ENCODE peak calls at places on chromosomes 1 and 21, in five cellular contexts. L is cardiac muscle cell, Q is fibroblast of mammary gland, Y is AG09309, U is GM13976. H is an unnamed sample.

GRCh38 chr1:182368903-182369302 is 22.7 kb downstream of the GLUL start:
- DNase-seq in L (no peak), Q (no peak), Y (no peak), U (no peak), H (no peak)

GRCh38 chr1:68795956-68796355 is 299.1 kb upstream of the DEPDC1 start:
- DNase-seq in L (no peak), Q (no peak), Y (no peak), U (no peak), H (no peak)

GRCh38 chr1:79614762-79615161 is 608.2 kb upstream of the ADGRL4 start:
- DNase-seq in L (no peak), Q (peak), Y (no peak), U (no peak), H (no peak)

GRCh38 chr1:15051898-15052528 is 101.5 kb upstream of the TMEM51 start:
- DNase-seq in L (no peak), Q (peak), Y (peak), U (no peak), H (no peak)

GRCh38 chr1:175618559-175618958 is 124.8 kb downstream of the TNR start:
- DNase-seq in L (no peak), Q (no peak), Y (no peak), U (no peak), H (no peak)

GRCh38 chr1:117095237-117095636 is 26.3 kb downstream of the TRIM45 start:
- DNase-seq in L (no peak), Q (peak), Y (peak), U (no peak), H (no peak)

GRCh38 chr1:73953611-73954010 is 244.4 kb downstream of the LRRIQ3 start:
- DNase-seq in L (no peak), Q (no peak), Y (no peak), U (no peak), H (no peak)

GRCh38 chr21:42939581-42940413 is 14.4 kb upstream of the ERVH48-1 start:
- DNase-seq in L (no peak), Q (peak), Y (peak), U (peak), H (no peak)

GRCh38 chr21:21383126-21383525 is 384.9 kb downstream of the NCAM2 start:
- DNase-seq in L (no peak), Q (peak), Y (no peak), U (no peak), H (no peak)

GRCh38 chr1:44327679-44328491 is 27.2 kb downstream of the ERI3 start:
- DNase-seq in L (no peak), Q (peak), Y (peak), U (no peak), H (no peak)

GRCh38 chr1:150321826-150322166 is 463 bp downstream of the PRPF3 start:
- DNase-seq in L (no peak), Q (no peak), Y (no peak), U (no peak), H (peak)

GRCh38 chr1:16048573-16049189 is 5.1 kb downstream of the CLCNKB start:
- DNase-seq in L (peak), Q (no peak), Y (no peak), U (no peak), H (no peak)

GRCh38 chr1:2179283-2180013 is 15.1 kb downstream of the FAAP20 start:
- DNase-seq in L (no peak), Q (no peak), Y (no peak), U (no peak), H (no peak)

GRCh38 chr21:21163904-21164303 is 165.7 kb downstream of the NCAM2 start:
- DNase-seq in L (peak), Q (peak), Y (peak), U (peak), H (peak)

GRCh38 chr1:39722495-39722894 is 16.2 kb upstream of the PPIE start:
- DNase-seq in L (no peak), Q (no peak), Y (no peak), U (no peak), H (no peak)

GRCh38 chr1:22747735-22748073 is 37.1 kb downstream of the EPHB2 start:
- DNase-seq in L (no peak), Q (no peak), Y (no peak), U (no peak), H (no peak)

GRCh38 chr1:22749503-22749902 is 38.9 kb downstream of the EPHB2 start:
- DNase-seq in L (no peak), Q (no peak), Y (no peak), U (no peak), H (no peak)

GRCh38 chr1:22749919-22750670 is 39.5 kb downstream of the EPHB2 start:
- DNase-seq in L (peak), Q (peak), Y (peak), U (no peak), H (no peak)

GRCh38 chr1:22747021-22747734 is 36.5 kb downstream of the EPHB2 start:
- DNase-seq in L (no peak), Q (peak), Y (no peak), U (no peak), H (no peak)

DNA sequence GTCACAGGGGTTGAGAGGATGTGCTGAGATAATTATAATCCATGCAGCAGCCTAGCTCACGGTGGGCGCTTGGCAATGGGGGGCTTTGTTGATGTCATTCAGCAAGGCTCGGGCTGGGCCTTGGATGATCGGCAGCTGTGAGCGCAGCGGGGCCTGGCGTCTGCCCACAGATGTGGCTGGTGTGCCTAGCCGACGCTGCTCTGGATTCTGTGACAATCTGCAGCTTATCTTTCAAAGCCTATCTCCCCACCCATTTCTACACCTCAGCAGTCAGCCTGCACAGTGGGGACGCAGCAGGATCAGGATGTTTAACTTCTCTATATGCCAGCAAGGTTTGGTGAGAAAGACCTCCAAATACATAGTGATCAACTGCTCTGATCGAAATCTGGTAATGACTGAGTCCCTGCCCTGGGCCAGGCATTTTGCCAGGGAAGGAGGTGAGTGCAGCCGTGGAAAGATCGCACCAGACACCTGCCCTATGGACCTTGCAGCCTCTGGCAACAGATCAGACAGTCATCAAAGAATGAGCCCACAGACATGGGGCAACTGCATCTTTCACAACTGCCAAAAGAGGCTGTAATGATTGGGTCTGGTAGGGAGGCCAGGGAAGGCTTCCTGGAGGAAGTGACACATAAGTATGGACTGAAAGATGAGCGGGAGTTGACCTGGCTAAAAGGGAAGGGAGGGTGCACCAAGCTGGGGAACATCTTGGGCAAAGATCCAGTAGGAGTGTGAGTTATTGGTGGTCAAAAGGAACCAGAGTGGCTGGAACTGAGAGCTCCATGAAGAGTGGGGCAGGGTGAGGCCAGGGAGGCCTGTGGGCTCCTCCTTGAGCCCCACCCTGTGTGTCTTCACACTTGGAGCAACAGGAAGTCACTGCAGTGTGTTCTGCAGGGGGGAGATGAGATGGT is 35.3 kb downstream of the EPHB2 start:
- DNase-seq in L (no peak), Q (peak), Y (no peak), U (no peak), H (no peak)
- TF ChIP-seq CTCF in L (no peak), Q (no peak), Y (no peak), U (no peak), H (no peak)

GRCh38 chr1:163822933-163823511 is 501.3 kb downstream of the NUF2 start:
- DNase-seq in L (no peak), Q (no peak), Y (no peak), U (no peak), H (no peak)

GRCh38 chr1:163824006-163824405 is 502.3 kb downstream of the NUF2 start:
- DNase-seq in L (no peak), Q (peak), Y (peak), U (no peak), H (no peak)

GRCh38 chr1:163820190-163820589 is 498.4 kb downstream of the NUF2 start:
- DNase-seq in L (no peak), Q (no peak), Y (no peak), U (no peak), H (no peak)

GRCh38 chr1:163821679-163822078 is 499.9 kb downstream of the NUF2 start:
- DNase-seq in L (no peak), Q (no peak), Y (no peak), U (no peak), H (no peak)

GRCh38 chr1:163820748-163821147 is 499.0 kb downstream of the NUF2 start:
- DNase-seq in L (no peak), Q (peak), Y (no peak), U (no peak), H (no peak)
- TF ChIP-seq CTCF in L (peak), Q (peak), Y (peak), U (no peak), H (peak)

DNA sequence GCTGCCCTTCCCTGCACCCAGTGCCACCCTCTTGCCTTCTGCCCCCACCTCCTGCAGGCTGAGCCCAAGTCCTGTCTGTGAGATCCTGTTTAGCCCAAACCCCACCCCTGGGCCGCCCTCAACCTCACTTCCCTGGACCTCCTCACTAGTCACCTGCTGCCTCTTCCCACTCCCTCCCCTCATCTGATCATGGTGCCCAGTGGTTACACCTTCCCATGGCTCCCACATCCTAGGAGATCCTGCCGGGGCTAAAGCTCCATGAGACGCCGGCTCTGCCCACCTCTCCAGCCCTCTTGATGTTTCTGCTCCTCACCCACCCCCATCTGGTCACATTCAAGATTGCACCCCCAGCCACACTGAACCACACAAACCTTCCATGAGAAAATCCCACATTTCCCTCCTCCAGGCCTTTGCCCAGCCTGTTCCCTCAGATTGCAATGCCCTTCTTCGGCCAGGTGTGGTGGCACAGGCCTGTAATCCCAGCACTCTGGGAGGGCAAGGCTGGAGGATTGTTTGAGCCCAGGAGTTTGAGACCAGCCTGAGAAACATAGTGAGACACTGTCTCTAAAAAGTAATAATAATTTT is 17.0 kb downstream of the TTC39A start:
- DNase-seq in L (no peak), Q (peak), Y (no peak), U (no peak), H (no peak)
- TF ChIP-seq CTCF in L (no peak), Q (no peak), Y (no peak), U (no peak), H (peak)

DNA sequence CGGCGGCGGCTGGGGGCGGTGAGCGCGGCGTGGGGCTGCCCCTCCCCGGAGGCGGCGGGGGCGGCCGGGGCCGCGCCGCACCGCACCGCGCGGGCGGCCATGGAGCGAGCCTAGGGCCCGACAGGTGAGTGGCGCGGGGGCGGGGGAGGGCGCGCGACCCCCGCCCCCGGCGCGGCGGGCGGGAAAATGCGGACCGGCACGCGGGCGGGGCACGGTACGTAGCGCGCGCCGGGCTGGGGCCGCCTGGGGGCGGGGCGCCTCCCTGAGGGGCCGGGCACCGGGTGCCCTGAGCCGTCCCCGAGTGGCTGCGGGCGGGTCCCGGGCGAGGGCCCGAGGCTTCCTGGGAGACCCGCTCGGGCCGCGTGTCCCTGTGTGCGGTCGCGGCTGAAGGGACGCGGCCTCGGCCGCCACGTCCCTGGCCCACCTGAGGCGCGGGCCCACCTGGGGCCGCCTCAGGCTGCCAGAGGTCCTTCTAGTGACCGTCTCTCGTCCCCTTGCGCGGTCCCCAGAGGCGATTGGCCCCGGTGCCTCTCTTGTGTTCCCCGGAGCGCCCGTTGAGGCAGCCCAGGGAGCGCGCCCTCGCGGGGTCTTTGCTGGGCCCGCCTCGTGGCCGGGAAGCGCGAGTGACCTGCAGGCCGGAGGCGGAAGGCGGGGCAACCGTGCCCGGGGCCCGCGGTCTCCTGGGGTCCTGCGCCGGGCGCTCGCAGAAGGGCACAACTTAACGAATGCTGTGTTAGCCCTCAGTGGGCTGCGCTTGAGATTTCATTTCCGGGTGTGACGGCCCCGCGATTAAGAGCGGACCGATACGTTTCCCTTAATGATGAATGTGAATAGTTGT is 500 bp downstream of the FAM20B start:
- DNase-seq in L (peak), Q (peak), Y (no peak), U (peak), H (peak)
- TF ChIP-seq CTCF in L (no peak), Q (no peak), Y (no peak), U (no peak), H (no peak)